ENCODE peak calls at places on chromosomes 6 and 20, in five cellular contexts. E is tibial artery, G is psoas muscle, K is Calu3, X is astrocyte of the spinal cord. V is an unnamed sample.
A peak's percentile ranks its signal among the peaks of the same experiment; 100 is the strongest.

GRCh38 chr20:38355161-38356012 is 9.1 kb downstream of the LBP start:
- DNase-seq in E (no peak), G (no peak), K (no peak), X (no peak), V (no peak)

GRCh38 chr6:112225691-112226090 is 28.7 kb downstream of the LAMA4 start:
- DNase-seq in E (no peak), G (no peak), K (no peak), X (no peak), V (no peak)

GRCh38 chr6:154933181-154933827 is 61.8 kb upstream of the TIAM2 start:
- DNase-seq in E (no peak), G (no peak), K (no peak), X (peak; percentile 51), V (peak; percentile 40)

GRCh38 chr6:90076471-90076870 is 182.2 kb downstream of the GJA10 start:
- DNase-seq in E (no peak), G (no peak), K (no peak), X (no peak), V (no peak)

GRCh38 chr6:73514746-73515110 is 6.1 kb downstream of the EEF1A1 start:
- DNase-seq in E (no peak), G (no peak), K (no peak), X (no peak), V (no peak)

GRCh38 chr6:3414704-3415453 is 42.0 kb downstream of the SLC22A23 start:
- DNase-seq in E (no peak), G (no peak), K (no peak), X (peak; percentile 68), V (no peak)

GRCh38 chr6:52929321-52930164 is 20.0 kb upstream of the GSTA3 start:
- DNase-seq in E (no peak), G (no peak), K (peak; percentile 21), X (peak; percentile 84), V (peak; percentile 93)

GRCh38 chr6:110509617-110510231 is 33.3 kb upstream of the SLC22A16 start:
- DNase-seq in E (no peak), G (no peak), K (peak; percentile 79), X (peak; percentile 94), V (peak; percentile 97)

GRCh38 chr6:42136508-42137191 is 5.8 kb downstream of the C6orf132 start:
- DNase-seq in E (no peak), G (no peak), K (peak; percentile 64), X (peak; percentile 74), V (peak; percentile 74)

GRCh38 chr6:160768101-160768500 is 66.1 kb downstream of the PLG start:
- DNase-seq in E (no peak), G (no peak), K (no peak), X (no peak), V (no peak)

GRCh38 chr6:160767647-160768019 is 65.6 kb downstream of the PLG start:
- DNase-seq in E (no peak), G (no peak), K (no peak), X (no peak), V (no peak)

GRCh38 chr6:160766657-160767018 is 64.6 kb downstream of the PLG start:
- DNase-seq in E (no peak), G (no peak), K (no peak), X (no peak), V (no peak)

GRCh38 chr6:160765412-160765811 is 63.4 kb downstream of the PLG start:
- DNase-seq in E (no peak), G (no peak), K (no peak), X (no peak), V (no peak)

DNA sequence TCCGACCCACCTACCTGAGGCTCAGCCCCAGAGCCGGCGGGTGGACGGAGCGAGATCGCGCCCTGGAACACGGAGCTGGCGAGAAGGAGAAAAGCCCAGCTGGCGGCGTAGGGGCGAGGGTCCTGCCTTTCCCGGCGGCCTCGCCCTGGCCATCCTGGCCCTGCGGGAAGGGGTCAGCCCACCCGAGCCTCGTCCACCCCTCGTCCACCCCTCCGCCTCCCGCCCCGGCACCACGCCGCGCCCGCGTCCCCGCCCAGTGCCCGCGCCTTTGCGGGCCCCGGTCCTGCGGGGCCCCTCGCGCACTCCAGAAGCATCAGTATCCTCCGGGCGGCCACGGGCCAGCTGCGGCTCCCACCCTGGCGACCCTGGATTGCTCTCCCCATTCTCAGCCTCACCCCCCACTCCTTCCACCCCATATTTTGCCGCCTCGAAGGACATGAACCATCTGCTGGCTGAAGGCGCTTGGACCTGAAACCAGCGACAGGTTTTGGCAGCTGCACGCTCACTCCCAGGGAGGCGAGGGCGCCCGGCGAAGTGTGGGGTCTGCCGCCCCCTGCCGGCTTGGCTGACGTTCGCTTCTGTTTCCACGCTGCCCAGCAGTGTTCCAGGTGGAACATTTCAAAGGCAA is 65.1 kb downstream of the PLG start:
- DNase-seq in E (peak; percentile 29), G (peak; percentile 59), K (peak; percentile 83), X (peak; percentile 52), V (no peak)
- TF ChIP-seq CTCF in E (peak; percentile 61), G (peak; percentile 31), K (peak; percentile 65), X (peak; percentile 87), V (peak; percentile 21)

DNA sequence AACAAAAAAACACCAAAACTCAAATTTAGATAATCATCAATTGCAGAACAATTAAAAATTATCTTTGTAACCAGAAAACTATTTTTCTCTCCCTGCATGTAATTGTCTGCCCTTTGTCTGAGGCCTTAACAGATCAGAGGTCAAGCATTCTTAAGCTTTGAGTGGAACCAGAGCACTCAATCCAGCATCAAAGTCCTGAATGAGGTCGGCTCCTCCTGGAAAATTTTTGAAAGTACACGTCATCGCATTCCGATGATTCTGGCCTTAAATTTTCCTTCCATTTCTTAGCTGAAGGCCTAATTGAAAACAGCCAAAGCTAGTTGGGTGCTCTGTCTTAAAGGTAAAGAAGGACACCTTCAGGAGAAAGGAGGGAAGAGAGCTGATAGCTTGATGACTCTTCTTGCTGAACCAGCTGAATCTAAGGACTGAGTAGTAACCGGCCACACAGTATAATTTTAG is 510.2 kb upstream of the SULF2 start:
- DNase-seq in E (no peak), G (no peak), K (peak; percentile 79), X (peak; percentile 93), V (peak; percentile 89)
- TF ChIP-seq CTCF in E (peak; percentile 21), G (no peak), K (peak; percentile 54), X (peak; percentile 46), V (peak; percentile 54)

DNA sequence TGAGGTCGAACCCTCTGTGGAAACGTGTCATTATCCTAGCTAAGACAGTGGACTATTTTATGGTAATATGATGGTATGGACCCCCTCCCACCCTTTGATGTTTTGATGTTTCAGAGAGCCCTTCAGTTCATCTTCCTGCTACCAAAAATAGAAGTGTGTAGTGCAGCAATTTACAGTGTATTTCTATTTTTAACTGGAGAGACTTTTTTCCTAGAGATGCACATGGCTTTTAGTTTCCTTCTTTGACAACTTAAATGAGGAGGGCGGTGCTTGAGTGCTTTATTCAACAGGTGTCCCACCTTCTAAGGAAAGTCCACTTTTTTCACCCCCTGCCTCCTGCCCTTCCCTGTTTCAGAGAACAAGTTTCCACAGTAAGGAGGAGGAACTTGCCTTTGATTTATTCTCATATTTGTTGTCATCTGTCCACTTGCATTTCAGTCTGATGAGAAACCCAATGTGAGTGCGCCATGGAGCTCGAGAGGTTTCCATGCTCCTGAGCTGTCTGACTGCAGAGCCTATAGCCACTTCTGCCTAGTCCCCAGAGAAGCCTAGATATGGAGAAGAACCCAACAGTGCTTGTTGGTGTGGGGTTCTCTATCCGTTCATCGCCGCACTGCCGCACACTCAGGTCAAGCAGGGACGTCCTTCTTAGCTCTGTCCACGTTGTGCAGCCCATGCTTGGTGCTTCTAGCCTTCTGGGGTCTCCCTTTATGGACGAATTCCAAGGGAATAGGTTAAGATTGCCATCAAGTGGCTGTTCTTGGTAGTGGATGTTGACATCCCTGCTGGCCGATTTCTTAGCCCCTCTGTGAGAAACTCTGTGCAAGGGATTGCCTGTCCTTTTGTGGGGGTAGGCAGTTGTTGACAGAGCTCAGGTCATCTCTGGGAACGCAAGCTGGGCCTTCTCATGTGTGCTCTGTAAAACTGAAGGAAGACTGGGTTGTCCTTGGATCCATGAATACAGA is 144.2 kb downstream of the JARID2 start:
- DNase-seq in E (no peak), G (peak; percentile 58), K (peak; percentile 15), X (peak; percentile 63), V (no peak)
- TF ChIP-seq CTCF in E (peak; percentile 47), G (peak; percentile 58), K (peak; percentile 50), X (peak; percentile 79), V (peak; percentile 84)

DNA sequence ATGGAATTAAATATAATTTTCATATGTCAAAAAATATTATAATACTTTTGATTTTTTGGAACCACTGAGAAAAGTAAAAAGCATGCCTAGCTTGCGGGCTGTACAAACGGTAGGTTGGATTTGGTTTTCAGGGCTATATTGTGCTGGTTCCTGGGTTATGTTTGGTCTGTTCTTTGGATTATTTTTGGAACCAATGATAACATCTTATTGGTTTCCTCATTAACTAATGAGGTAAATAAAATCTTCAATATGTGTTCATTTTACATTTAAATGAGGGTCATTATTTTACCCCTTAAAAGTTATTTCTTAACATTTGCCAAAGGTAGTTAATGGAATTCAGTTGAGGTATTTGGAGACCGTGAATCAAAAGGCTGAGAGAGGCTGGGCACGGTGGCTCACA is 96.6 kb downstream of the IMPG1 start:
- DNase-seq in E (no peak), G (no peak), K (no peak), X (no peak), V (no peak)
- TF ChIP-seq CTCF in E (no peak), G (no peak), K (no peak), X (no peak), V (no peak)

GRCh38 chr20:22815584-22815983 is 219.5 kb upstream of the SSTR4 start:
- DNase-seq in E (no peak), G (no peak), K (no peak), X (no peak), V (no peak)
- TF ChIP-seq CTCF in E (no peak), G (no peak), K (no peak), X (no peak), V (no peak)

DNA sequence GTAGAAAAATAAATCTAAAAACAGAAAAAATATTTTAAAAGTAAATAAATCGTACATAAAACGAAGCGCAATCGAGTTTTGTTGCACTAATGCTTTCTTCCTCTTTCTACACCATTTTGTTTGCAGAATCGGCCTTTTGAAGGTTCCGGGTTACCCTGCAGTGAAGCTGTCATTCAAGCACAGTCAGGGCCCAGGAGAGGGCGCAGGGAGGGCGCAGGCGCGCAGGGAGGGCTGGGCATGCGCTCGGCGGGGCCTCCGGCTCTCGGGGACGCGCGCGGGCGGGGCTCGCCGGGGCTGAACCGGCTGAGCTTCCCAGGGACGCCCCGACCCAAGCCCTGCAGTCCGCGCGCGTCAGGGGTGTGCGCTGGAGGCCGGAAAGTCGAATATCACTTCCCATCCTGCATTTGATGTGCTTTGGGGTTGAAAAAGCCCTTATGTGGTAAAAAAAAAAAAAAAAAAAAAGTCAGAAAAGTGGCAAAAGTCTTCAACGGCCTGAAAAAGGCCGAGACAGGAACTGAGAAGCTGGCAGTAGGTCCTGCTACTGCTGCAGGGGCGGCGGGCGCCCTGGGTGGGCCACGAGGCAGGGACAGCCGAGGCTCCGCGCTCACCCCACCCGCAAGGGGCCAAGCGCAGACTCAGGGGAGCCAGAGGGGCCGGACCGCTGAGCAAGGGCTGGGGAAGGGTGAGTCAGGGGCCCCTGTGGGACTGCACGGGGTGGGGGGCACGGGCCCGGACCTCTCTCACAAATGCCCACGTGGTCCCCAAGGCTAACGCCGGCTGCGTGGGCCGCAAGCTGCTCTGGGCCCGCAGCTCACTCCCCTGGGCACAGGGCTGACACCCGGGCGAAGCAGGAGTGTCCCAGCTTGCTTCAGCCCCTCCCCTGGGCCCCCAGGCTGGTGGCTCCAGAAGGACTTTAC is 40.5 kb downstream of the THBS2 start:
- DNase-seq in E (peak; percentile 89), G (peak; percentile 94), K (peak; percentile 96), X (peak; percentile 88), V (peak; percentile 79)
- TF ChIP-seq CTCF in E (peak; percentile 58), G (peak; percentile 41), K (peak; percentile 34), X (peak; percentile 47), V (peak; percentile 45)

DNA sequence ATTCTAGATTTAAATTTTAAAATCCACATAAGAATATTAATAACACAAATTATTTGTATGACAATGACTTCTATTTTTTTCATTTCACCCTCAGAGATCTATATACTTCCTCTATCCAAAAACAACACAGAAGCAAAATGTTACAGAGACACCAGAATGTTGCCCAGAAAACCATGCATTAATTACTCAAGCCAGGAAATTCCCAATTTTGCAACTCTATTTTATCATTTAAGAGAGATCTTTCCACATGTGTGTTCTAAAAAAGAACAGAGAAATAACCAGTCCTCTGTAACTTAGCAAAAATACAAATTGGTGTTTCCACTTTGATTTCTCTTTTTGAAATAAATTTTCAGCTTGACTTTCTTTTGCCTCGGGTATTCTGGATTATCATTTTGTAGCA is 232.1 kb downstream of the LAMA2 start:
- DNase-seq in E (no peak), G (no peak), K (no peak), X (no peak), V (no peak)
- TF ChIP-seq CTCF in E (no peak), G (no peak), K (no peak), X (no peak), V (no peak)